ENCODE peak calls at places on chromosomes 2 and 18, in four cellular contexts. N is CD4-positive, CD25-positive, alpha-beta regulatory T cell; J is WERI-Rb-1; G is neural progenitor cell. Y is an unnamed sample.

GRCh38 chr18:66533693-66534092 is 70.2 kb downstream of the CDH19 start:
- DNase-seq in N (no peak), J (no peak), G (no peak), Y (no peak)

GRCh38 chr2:1694371-1695271 is 49.7 kb downstream of the PXDN start:
- DNase-seq in N (no peak), J (no peak), G (no peak), Y (no peak)

GRCh38 chr2:64696631-64697030 is 42.9 kb upstream of the SERTAD2 start:
- DNase-seq in N (no peak), J (no peak), G (no peak), Y (no peak)

GRCh38 chr2:221831051-221831450 is 258.9 kb upstream of the EPHA4 start:
- DNase-seq in N (no peak), J (no peak), G (no peak), Y (no peak)

GRCh38 chr2:179302764-179303561 is 38.3 kb upstream of the SESTD1 start:
- DNase-seq in N (no peak), J (no peak), G (no peak), Y (no peak)

GRCh38 chr2:78682781-78683180 is 342.7 kb upstream of the REG3G start:
- DNase-seq in N (no peak), J (no peak), G (no peak), Y (no peak)

GRCh38 chr18:58102875-58103274 is 58.8 kb downstream of the NEDD4L start:
- DNase-seq in N (no peak), J (no peak), G (no peak), Y (no peak)

GRCh38 chr2:154952346-154953010 is 254.0 kb downstream of the KCNJ3 start:
- DNase-seq in N (no peak), J (peak; percentile 16), G (peak; percentile 64), Y (peak; percentile 29)

GRCh38 chr2:128746356-128746755 is 427.7 kb upstream of the HS6ST1 start:
- DNase-seq in N (no peak), J (peak; percentile 39), G (no peak), Y (no peak)

GRCh38 chr18:78242796-78243195 is 736.8 kb upstream of the SALL3 start:
- DNase-seq in N (no peak), J (no peak), G (no peak), Y (no peak)

GRCh38 chr2:234139755-234140154 is 89.3 kb downstream of the SPP2 start:
- DNase-seq in N (no peak), J (no peak), G (no peak), Y (no peak)

GRCh38 chr2:74513605-74514367 is 464 bp upstream of the TLX2 start:
- DNase-seq in N (no peak), J (no peak), G (peak; percentile 54), Y (no peak)

GRCh38 chr2:38026846-38027245 is 49.1 kb downstream of the CYP1B1 start:
- DNase-seq in N (no peak), J (no peak), G (no peak), Y (no peak)

GRCh38 chr2:25349397-25349796 is 7.7 kb upstream of the DNMT3A start:
- DNase-seq in N (no peak), J (no peak), G (no peak), Y (no peak)

GRCh38 chr2:239288951-239289481 is 111.8 kb downstream of the HDAC4 start:
- DNase-seq in N (peak; percentile 73), J (no peak), G (peak; percentile 60), Y (peak; percentile 81)

GRCh38 chr18:30177056-30177455 is 865.5 kb downstream of the DSC3 start:
- DNase-seq in N (no peak), J (no peak), G (no peak), Y (no peak)

GRCh38 chr2:241179894-241180293 is 8.6 kb upstream of the ANO7 start:
- DNase-seq in N (no peak), J (no peak), G (no peak), Y (peak; percentile 18)

GRCh38 chr2:6982934-6983589 is 65.8 kb downstream of the RNF144A start:
- DNase-seq in N (no peak), J (no peak), G (no peak), Y (no peak)

GRCh38 chr2:122081743-122082142 is 326.3 kb downstream of the TSN start:
- DNase-seq in N (no peak), J (no peak), G (no peak), Y (no peak)

GRCh38 chr18:26771524-26771923 is 94.0 kb downstream of the AQP4 start:
- DNase-seq in N (no peak), J (peak; percentile 21), G (peak; percentile 47), Y (peak; percentile 33)

GRCh38 chr2:233816334-233816733 is 38.0 kb downstream of the HJURP start:
- DNase-seq in N (no peak), J (no peak), G (no peak), Y (no peak)

GRCh38 chr2:158998486-158999248 is 30.2 kb downstream of the TANC1 start:
- DNase-seq in N (no peak), J (peak; percentile 44), G (no peak), Y (no peak)

GRCh38 chr18:70156886-70157285 is 48.6 kb downstream of the RTTN start:
- DNase-seq in N (no peak), J (no peak), G (no peak), Y (no peak)

GRCh38 chr2:20472569-20472968 is 25.7 kb downstream of the RHOB start:
- DNase-seq in N (no peak), J (peak; percentile 9), G (no peak), Y (no peak)

GRCh38 chr18:45874501-45875184 is 49.2 kb downstream of the SIGLEC15 start:
- DNase-seq in N (peak; percentile 38), J (no peak), G (no peak), Y (peak; percentile 89)

GRCh38 chr2:227267406-227268115 is 57.5 kb upstream of the MFF start:
- DNase-seq in N (no peak), J (no peak), G (no peak), Y (no peak)

GRCh38 chr2:223856584-223856983 is 19.2 kb upstream of the AP1S3 start:
- DNase-seq in N (no peak), J (no peak), G (no peak), Y (peak; percentile 41)

GRCh38 chr2:38775921-38776225 is 2.1 kb upstream of the GEMIN6 start:
- DNase-seq in N (no peak), J (no peak), G (no peak), Y (no peak)

GRCh38 chr2:238901461-238902057 is 53.7 kb downstream of the TWIST2 start:
- DNase-seq in N (no peak), J (no peak), G (no peak), Y (no peak)

GRCh38 chr2:133591164-133591563 is 22.9 kb upstream of the NCKAP5 start:
- DNase-seq in N (no peak), J (no peak), G (no peak), Y (no peak)

GRCh38 chr2:133167990-133168389 is 400.3 kb downstream of the NCKAP5 start:
- DNase-seq in N (no peak), J (no peak), G (no peak), Y (no peak)

GRCh38 chr2:224966663-224967062 is 75.6 kb downstream of the DOCK10 start:
- DNase-seq in N (no peak), J (no peak), G (no peak), Y (no peak)

GRCh38 chr2:17591846-17592245 is 51.4 kb downstream of the VSNL1 start:
- DNase-seq in N (no peak), J (no peak), G (no peak), Y (no peak)

DNA sequence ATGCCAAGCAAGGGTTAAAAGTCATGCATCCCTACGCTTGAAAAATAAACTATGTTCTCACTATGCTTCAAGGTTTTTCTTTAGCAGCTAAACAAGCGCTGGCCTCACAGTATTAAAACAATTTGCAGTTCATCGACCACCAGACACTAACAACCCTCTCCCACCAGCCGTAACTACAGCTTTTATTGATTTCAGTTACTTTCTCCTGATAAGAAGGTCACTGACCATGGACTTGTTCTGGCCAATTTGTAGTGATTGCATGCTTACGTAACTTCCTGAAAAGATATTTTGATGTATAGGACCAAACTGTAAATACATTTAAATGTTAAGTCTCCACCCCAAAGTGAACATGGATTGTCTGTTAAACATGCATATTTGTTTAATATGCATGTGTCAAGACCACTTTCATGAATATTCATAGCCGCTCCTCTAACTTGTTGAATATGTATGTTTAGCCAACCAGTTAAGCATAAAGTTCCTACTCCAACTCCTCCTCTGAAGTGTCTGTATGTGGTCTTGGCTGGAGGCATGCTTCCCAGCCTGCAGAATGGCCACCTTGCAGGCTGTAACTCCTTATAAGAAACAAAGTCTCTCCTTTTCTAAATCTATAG is 1.7 kb upstream of the THOC1 start:
- DNase-seq in N (no peak), J (no peak), G (no peak), Y (no peak)
- H3K4me3 ChIP-seq in N (peak overlapping the region; percentile 10), J (no peak overlapping the region), G (peak overlapping the region; percentile 69), Y (no peak overlapping the region)

GRCh38 chr2:170815311-170815710 is 1.4 kb upstream of the GAD1 start:
- DNase-seq in N (no peak), J (no peak), G (no peak), Y (no peak)
- H3K4me3 ChIP-seq in N (no peak overlapping the region), J (peak overlapping the region; percentile 87), G (peak overlapping the region; percentile 60), Y (no peak overlapping the region)

DNA sequence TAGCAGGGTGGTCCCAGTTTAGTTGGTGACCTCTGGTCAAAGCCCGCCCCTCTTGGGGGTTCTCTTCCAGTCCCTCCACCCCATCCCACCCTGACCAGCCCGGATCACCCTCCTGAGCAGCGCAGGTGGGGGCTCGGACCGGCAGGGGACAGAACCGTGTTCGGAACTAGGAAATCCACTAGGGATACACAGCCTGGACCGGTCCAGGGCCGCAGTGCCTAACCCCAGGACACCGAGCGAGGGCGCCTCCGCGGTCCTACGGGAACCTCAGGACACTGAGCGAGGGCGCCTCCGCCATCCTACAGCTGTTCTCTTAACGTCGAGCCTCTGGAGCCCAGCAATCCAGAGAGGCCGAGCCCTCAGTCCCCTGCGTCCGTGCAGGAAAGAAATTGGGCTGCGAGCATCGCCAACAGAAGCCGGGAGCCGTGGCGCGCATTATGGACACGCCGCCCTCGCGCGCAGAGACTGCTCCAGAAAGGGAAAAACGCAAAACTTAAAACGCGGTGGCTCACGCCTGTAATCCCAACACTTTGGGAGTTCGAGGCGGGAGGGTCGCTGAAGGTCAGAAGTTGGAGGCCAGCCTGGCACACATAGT is 8.5 kb downstream of the RAX start:
- DNase-seq in N (no peak), J (no peak), G (peak; percentile 68), Y (no peak)
- H3K4me3 ChIP-seq in N (no peak overlapping the region), J (no peak overlapping the region), G (peak overlapping the region; percentile 46), Y (no peak overlapping the region)

DNA sequence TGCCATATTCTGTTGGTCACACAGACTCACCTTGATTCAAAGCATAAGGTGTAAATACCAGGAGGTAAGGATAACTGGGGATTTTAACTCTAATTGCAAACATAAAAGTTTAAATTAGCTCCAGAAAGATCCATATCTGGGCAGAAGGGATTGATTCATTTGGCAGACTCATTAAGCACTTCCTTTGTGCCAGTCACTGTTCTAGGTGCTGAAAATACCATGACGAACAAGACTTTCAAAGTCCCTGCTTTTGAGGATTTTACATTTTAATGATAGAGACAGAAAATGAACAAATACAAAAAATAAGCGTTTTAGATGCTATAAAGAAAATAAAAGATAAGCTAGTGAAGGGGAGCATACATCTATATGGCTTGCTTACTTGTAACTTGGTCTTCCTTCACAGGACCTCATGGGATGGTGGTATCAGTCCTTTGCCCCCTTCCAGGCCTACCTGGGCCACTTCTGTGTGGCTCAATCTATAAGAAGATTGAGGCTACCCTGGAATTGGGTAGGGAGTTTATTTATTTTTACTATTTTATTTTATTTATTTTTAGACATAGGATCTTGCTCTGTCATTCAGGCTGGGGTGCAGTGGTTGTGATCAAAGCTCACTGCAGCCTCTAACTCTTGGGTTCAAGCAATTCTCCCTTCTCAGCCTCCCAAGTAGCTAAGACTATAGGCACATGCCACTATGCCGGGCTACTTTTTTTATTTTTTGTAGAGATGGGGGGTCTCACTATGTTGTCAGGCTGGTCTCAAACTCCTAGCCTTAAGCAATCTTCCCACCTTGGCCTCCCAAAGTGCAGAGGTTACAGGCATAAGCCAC is 212.8 kb downstream of the MYCN start:
- DNase-seq in N (no peak), J (no peak), G (no peak), Y (no peak)
- H3K4me3 ChIP-seq in N (no peak overlapping the region), J (no peak overlapping the region), G (no peak overlapping the region), Y (no peak overlapping the region)

Y was measured in GM12865.